ENCODE peak calls at places on chromosomes 1 and 21, in seven cellular contexts. H is GM06990, I is brain microvascular endothelial cell, Z is T-helper 1 cell, Y is GM19239, B is breast epithelium, C is RPMI7951. G is an unnamed sample.

GRCh38 chr1:150619576-150620509 is 9.6 kb downstream of the ENSA start:
- DNase-seq in H (no peak), I (peak), Z (no peak), Y (no peak), B (no peak), C (peak), G (no peak)

GRCh38 chr1:85061711-85062424 is 13.6 kb upstream of the MCOLN3 start:
- DNase-seq in H (peak), I (peak), Z (peak), Y (peak), B (peak), C (peak), G (peak)

GRCh38 chr1:19563336-19564097 is 78.2 kb upstream of the CAPZB start:
- DNase-seq in H (no peak), I (peak), Z (no peak), Y (no peak), B (peak), C (peak), G (no peak)

GRCh38 chr1:117312453-117313138 is 54.7 kb upstream of the MAN1A2 start:
- DNase-seq in H (peak), I (peak), Z (no peak), Y (no peak), B (no peak), C (peak), G (no peak)

GRCh38 chr1:59136541-59137335 is 160.2 kb upstream of the FGGY start:
- DNase-seq in H (no peak), I (no peak), Z (no peak), Y (no peak), B (no peak), C (peak), G (no peak)

GRCh38 chr1:76477131-76477530 is 390.1 kb upstream of the ST6GALNAC5 start:
- DNase-seq in H (no peak), I (no peak), Z (no peak), Y (no peak), B (no peak), C (no peak), G (no peak)

GRCh38 chr1:112794654-112795239 is 79.6 kb upstream of the PPM1J start:
- DNase-seq in H (peak), I (no peak), Z (no peak), Y (no peak), B (no peak), C (no peak), G (no peak)

GRCh38 chr1:99738858-99739465 is 27.5 kb downstream of the FRRS1 start:
- DNase-seq in H (no peak), I (no peak), Z (no peak), Y (no peak), B (no peak), C (no peak), G (no peak)

GRCh38 chr1:118018064-118018463 is 88.5 kb downstream of the WDR3 start:
- DNase-seq in H (no peak), I (no peak), Z (no peak), Y (no peak), B (no peak), C (no peak), G (no peak)

GRCh38 chr1:67061266-67061665 is 7.3 kb upstream of the SLC35D1 start:
- DNase-seq in H (no peak), I (no peak), Z (no peak), Y (no peak), B (no peak), C (peak), G (no peak)

GRCh38 chr21:45727390-45727789 is 83.9 kb downstream of the PCBP3 start:
- DNase-seq in H (no peak), I (no peak), Z (no peak), Y (no peak), B (no peak), C (no peak), G (no peak)

GRCh38 chr21:39030127-39030884 is 152.9 kb downstream of the PSMG1 start:
- DNase-seq in H (no peak), I (no peak), Z (no peak), Y (no peak), B (no peak), C (no peak), G (no peak)

GRCh38 chr1:67342002-67342890 is 34.6 kb downstream of the IL12RB2 start:
- DNase-seq in H (peak), I (no peak), Z (no peak), Y (no peak), B (no peak), C (no peak), G (no peak)

GRCh38 chr1:200510228-200510623 is 100.4 kb upstream of the ZNF281 start:
- DNase-seq in H (no peak), I (peak), Z (peak), Y (peak), B (peak), C (peak), G (peak)

GRCh38 chr1:117060441-117061317 is 553 bp downstream of the TTF2 start:
- DNase-seq in H (no peak), I (peak), Z (no peak), Y (no peak), B (no peak), C (peak), G (peak)

GRCh38 chr1:221284028-221284427 is 404.8 kb downstream of the HLX start:
- DNase-seq in H (no peak), I (no peak), Z (no peak), Y (no peak), B (no peak), C (peak), G (no peak)

GRCh38 chr1:63902844-63903589 is 129.2 kb downstream of the ROR1 start:
- DNase-seq in H (no peak), I (no peak), Z (no peak), Y (no peak), B (no peak), C (peak), G (no peak)